ENCODE peak calls at places on chromosomes 13 and 19, in four cellular contexts. One of them, this sample, is unnamed.

GRCh38 chr19:13093407-13094284 is 9.0 kb downstream of the LYL1 start:
- DNase-seq in H9: peak; percentile 90
- DNase-seq in right atrium auricular region: peak; percentile 95
- DNase-seq in upper lobe of right lung: peak; percentile 88
- DNase-seq in this sample: peak; percentile 95

GRCh38 chr19:50728084-50728737 is 5.0 kb downstream of the CLEC11A start:
- DNase-seq in H9: peak; percentile 99
- DNase-seq in right atrium auricular region: peak; percentile 71
- DNase-seq in upper lobe of right lung: peak; percentile 86
- DNase-seq in this sample: peak; percentile 43

GRCh38 chr19:31527443-31527842 is 178.2 kb upstream of the TSHZ3 start:
- DNase-seq in H9: no peak
- DNase-seq in right atrium auricular region: no peak
- DNase-seq in upper lobe of right lung: no peak
- DNase-seq in this sample: no peak

GRCh38 chr13:98171806-98172569 is 5.1 kb downstream of the RNF113B start:
- DNase-seq in H9: no peak
- DNase-seq in right atrium auricular region: no peak
- DNase-seq in upper lobe of right lung: peak; percentile 65
- DNase-seq in this sample: no peak

GRCh38 chr19:38944981-38945506 is 14.3 kb downstream of the MRPS12 start:
- DNase-seq in H9: no peak
- DNase-seq in right atrium auricular region: no peak
- DNase-seq in upper lobe of right lung: no peak
- DNase-seq in this sample: no peak

GRCh38 chr13:42532561-42533335 is 41.2 kb upstream of the TNFSF11 start:
- DNase-seq in H9: no peak
- DNase-seq in right atrium auricular region: no peak
- DNase-seq in upper lobe of right lung: no peak
- DNase-seq in this sample: peak; percentile 23

GRCh38 chr19:16518061-16518460 is 21.9 kb downstream of the C19orf44 start:
- DNase-seq in H9: no peak
- DNase-seq in right atrium auricular region: no peak
- DNase-seq in upper lobe of right lung: no peak
- DNase-seq in this sample: no peak

GRCh38 chr19:46204008-46204407 is 25.5 kb upstream of the IGFL1 start:
- DNase-seq in H9: no peak
- DNase-seq in right atrium auricular region: no peak
- DNase-seq in upper lobe of right lung: no peak
- DNase-seq in this sample: no peak

GRCh38 chr13:22175211-22175610 is 504.3 kb downstream of the FGF9 start:
- DNase-seq in H9: no peak
- DNase-seq in right atrium auricular region: no peak
- DNase-seq in upper lobe of right lung: no peak
- DNase-seq in this sample: no peak

GRCh38 chr19:4019578-4019977 is 12.0 kb downstream of the PIAS4 start:
- DNase-seq in H9: no peak
- DNase-seq in right atrium auricular region: no peak
- DNase-seq in upper lobe of right lung: no peak
- DNase-seq in this sample: no peak

GRCh38 chr13:48334534-48335127 is 31.1 kb downstream of the RB1 start:
- DNase-seq in H9: no peak
- DNase-seq in right atrium auricular region: no peak
- DNase-seq in upper lobe of right lung: no peak
- DNase-seq in this sample: peak; percentile 33

GRCh38 chr19:8449830-8450229 is 5.1 kb downstream of the HNRNPM start:
- DNase-seq in H9: peak; percentile 41
- DNase-seq in right atrium auricular region: no peak
- DNase-seq in upper lobe of right lung: no peak
- DNase-seq in this sample: no peak

GRCh38 chr13:28447989-28448388 is 46.9 kb downstream of the FLT1 start:
- DNase-seq in H9: no peak
- DNase-seq in right atrium auricular region: no peak
- DNase-seq in upper lobe of right lung: no peak
- DNase-seq in this sample: no peak

GRCh38 chr19:539429-540030 is 4.3 kb upstream of the GZMM start:
- DNase-seq in H9: peak; percentile 23
- DNase-seq in right atrium auricular region: no peak
- DNase-seq in upper lobe of right lung: no peak
- DNase-seq in this sample: no peak

GRCh38 chr13:113825851-113826250 is 38.0 kb downstream of the GAS6 start:
- DNase-seq in H9: no peak
- DNase-seq in right atrium auricular region: no peak
- DNase-seq in upper lobe of right lung: no peak
- DNase-seq in this sample: no peak

GRCh38 chr19:28523619-28524018 is 689.3 kb downstream of the UQCRFS1 start:
- DNase-seq in H9: no peak
- DNase-seq in right atrium auricular region: no peak
- DNase-seq in upper lobe of right lung: no peak
- DNase-seq in this sample: no peak

GRCh38 chr13:111502957-111503356 is 182.5 kb downstream of the TEX29 start:
- DNase-seq in H9: no peak
- DNase-seq in right atrium auricular region: no peak
- DNase-seq in upper lobe of right lung: no peak
- DNase-seq in this sample: no peak

GRCh38 chr13:37791699-37792098 is 77.9 kb downstream of the TRPC4 start:
- DNase-seq in H9: no peak
- DNase-seq in right atrium auricular region: no peak
- DNase-seq in upper lobe of right lung: no peak
- DNase-seq in this sample: no peak

GRCh38 chr19:19386373-19386869 is 19.1 kb upstream of the GATAD2A start:
- DNase-seq in H9: no peak
- DNase-seq in right atrium auricular region: no peak
- DNase-seq in upper lobe of right lung: no peak
- DNase-seq in this sample: no peak
- TF ChIP-seq CTCF in H9: no peak
- TF ChIP-seq CTCF in right atrium auricular region: no peak
- TF ChIP-seq CTCF in upper lobe of right lung: no peak
- TF ChIP-seq CTCF in this sample: peak; percentile 0

GRCh38 chr19:14106840-14107239 is 10.7 kb downstream of the PRKACA start:
- DNase-seq in H9: no peak
- DNase-seq in right atrium auricular region: no peak
- DNase-seq in upper lobe of right lung: no peak
- DNase-seq in this sample: no peak
- TF ChIP-seq CTCF in H9: no peak
- TF ChIP-seq CTCF in right atrium auricular region: no peak
- TF ChIP-seq CTCF in upper lobe of right lung: no peak
- TF ChIP-seq CTCF in this sample: no peak

GRCh38 chr13:57996717-57997116 is 365.2 kb downstream of the PCDH17 start:
- DNase-seq in H9: no peak
- DNase-seq in right atrium auricular region: no peak
- DNase-seq in upper lobe of right lung: no peak
- DNase-seq in this sample: no peak
- TF ChIP-seq CTCF in H9: no peak
- TF ChIP-seq CTCF in right atrium auricular region: no peak
- TF ChIP-seq CTCF in upper lobe of right lung: no peak
- TF ChIP-seq CTCF in this sample: no peak

DNA sequence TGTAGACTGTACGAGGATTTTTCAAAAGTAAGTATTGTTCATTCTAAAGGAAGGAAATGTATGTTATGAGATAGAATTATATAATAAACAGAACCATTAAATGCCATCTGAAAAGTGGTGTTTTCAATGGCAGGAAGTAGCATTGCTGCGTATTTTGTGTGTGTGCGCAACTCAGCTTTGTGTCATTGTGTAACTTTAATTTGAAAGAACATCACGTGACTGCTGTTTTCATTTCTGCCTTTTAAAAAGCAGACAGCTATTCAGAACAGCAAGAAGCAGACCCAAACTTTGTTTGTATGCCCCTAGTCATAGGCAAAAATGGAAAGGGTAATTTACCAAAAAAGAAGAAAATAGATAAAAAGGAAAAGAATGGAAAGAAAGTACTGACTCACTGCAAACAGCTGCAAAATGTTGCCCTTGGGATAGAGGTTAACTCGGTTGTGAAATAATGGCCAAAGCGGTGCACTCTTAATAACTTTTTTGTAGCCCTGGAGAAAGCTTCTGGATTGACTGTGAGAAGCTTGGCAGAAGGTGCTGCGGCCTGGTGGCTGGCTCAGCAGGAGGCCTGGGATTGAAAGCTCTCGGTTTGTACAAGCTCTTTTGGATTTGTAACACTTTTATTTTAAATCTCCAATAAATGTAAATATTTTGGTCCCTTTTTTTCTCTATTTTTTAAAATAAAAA is 97.3 kb downstream of the GGACT start:
- DNase-seq in H9: no peak
- DNase-seq in right atrium auricular region: peak; percentile 72
- DNase-seq in upper lobe of right lung: no peak
- DNase-seq in this sample: no peak
- TF ChIP-seq CTCF in H9: no peak
- TF ChIP-seq CTCF in right atrium auricular region: no peak
- TF ChIP-seq CTCF in upper lobe of right lung: no peak
- TF ChIP-seq CTCF in this sample: no peak

GRCh38 chr19:29988351-29988750 is 46.3 kb downstream of the URI1 start:
- DNase-seq in H9: peak; percentile 58
- DNase-seq in right atrium auricular region: no peak
- DNase-seq in upper lobe of right lung: no peak
- DNase-seq in this sample: no peak
- TF ChIP-seq CTCF in H9: peak; percentile 59
- TF ChIP-seq CTCF in right atrium auricular region: no peak
- TF ChIP-seq CTCF in upper lobe of right lung: no peak
- TF ChIP-seq CTCF in this sample: no peak

GRCh38 chr13:40812724-40813445 is 23.5 kb downstream of the SLC25A15 start:
- DNase-seq in H9: no peak
- DNase-seq in right atrium auricular region: no peak
- DNase-seq in upper lobe of right lung: no peak
- DNase-seq in this sample: no peak

GRCh38 chr13:40814803-40815202 is 25.4 kb downstream of the SLC25A15 start:
- DNase-seq in H9: no peak
- DNase-seq in right atrium auricular region: no peak
- DNase-seq in upper lobe of right lung: no peak
- DNase-seq in this sample: no peak

GRCh38 chr13:40812102-40812501 is 22.7 kb downstream of the SLC25A15 start:
- DNase-seq in H9: no peak
- DNase-seq in right atrium auricular region: no peak
- DNase-seq in upper lobe of right lung: no peak
- DNase-seq in this sample: peak; percentile 40

GRCh38 chr13:40809471-40809870 is 20.1 kb downstream of the SLC25A15 start:
- DNase-seq in H9: no peak
- DNase-seq in right atrium auricular region: no peak
- DNase-seq in upper lobe of right lung: no peak
- DNase-seq in this sample: no peak

DNA sequence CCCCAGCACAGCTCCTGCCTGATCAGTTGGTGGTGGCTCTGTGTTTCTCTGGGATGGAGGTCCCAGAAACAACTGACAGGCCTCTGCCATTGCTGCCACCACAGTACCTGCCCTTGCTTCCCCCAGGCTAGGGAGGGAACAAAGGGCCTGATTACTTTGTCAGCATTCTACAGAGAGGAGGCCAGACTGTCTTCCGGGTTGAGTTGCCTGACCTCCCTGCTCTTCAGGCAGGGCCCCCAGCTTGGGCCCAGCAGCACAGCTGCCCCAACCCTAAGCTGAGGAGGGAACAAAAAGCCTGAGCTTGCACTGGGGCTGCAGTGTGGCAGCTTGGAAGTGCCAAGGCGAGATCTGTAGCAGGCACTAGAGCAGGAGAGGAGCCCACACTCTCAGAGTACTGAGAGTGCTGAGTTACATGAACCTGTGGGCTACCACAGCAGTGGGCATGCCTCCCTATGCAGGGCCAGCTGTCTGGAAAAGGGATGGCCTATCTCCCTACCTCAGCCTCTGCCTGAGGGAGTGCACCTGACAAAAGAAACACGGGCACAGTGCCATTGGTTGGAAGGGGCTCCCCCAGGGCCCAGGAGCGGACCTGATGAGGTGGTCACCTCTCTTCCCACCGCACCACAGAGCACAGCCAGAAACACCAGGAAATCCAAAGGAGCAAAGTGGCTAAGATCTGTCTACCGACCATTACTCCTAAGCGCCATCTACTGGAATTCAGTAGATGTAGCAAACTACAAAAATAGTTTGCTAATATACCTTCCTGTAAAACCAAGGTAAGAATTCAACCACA is 24.4 kb downstream of the SLC25A15 start:
- DNase-seq in H9: peak; percentile 44
- DNase-seq in right atrium auricular region: no peak
- DNase-seq in upper lobe of right lung: no peak
- DNase-seq in this sample: peak; percentile 63
- TF ChIP-seq CTCF in H9: peak; percentile 70
- TF ChIP-seq CTCF in right atrium auricular region: no peak
- TF ChIP-seq CTCF in upper lobe of right lung: peak; percentile 61
- TF ChIP-seq CTCF in this sample: peak; percentile 25

GRCh38 chr13:35770756-35771291 is 294.3 kb upstream of the MAB21L1 start:
- DNase-seq in H9: no peak
- DNase-seq in right atrium auricular region: no peak
- DNase-seq in upper lobe of right lung: no peak
- DNase-seq in this sample: no peak

GRCh38 chr13:35768551-35768950 is 292.1 kb upstream of the MAB21L1 start:
- DNase-seq in H9: no peak
- DNase-seq in right atrium auricular region: no peak
- DNase-seq in upper lobe of right lung: no peak
- DNase-seq in this sample: no peak

GRCh38 chr13:35771898-35772297 is 295.4 kb upstream of the MAB21L1 start:
- DNase-seq in H9: no peak
- DNase-seq in right atrium auricular region: no peak
- DNase-seq in upper lobe of right lung: no peak
- DNase-seq in this sample: no peak

GRCh38 chr13:35768126-35768525 is 291.6 kb upstream of the MAB21L1 start:
- DNase-seq in H9: no peak
- DNase-seq in right atrium auricular region: no peak
- DNase-seq in upper lobe of right lung: no peak
- DNase-seq in this sample: no peak

DNA sequence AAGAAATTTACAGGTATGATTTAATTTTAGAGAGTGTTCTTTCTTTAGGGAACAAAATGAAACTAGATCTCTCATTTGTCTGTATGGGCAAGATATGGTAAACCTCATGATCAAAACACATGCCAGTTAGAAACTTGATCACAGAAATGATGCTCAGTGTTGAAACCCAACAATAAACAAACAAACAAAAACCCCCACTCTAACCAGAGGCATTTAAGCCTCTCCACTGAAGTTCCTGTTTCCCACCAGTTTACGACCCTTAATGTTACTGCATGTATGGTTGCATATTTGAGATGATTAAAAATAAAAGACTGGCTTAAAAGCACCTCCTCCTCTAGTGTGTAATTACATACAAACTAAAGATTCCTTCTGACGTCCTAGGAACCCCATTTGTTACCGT is 293.3 kb upstream of the MAB21L1 start:
- DNase-seq in H9: no peak
- DNase-seq in right atrium auricular region: no peak
- DNase-seq in upper lobe of right lung: no peak
- DNase-seq in this sample: no peak
- TF ChIP-seq CTCF in H9: no peak
- TF ChIP-seq CTCF in right atrium auricular region: no peak
- TF ChIP-seq CTCF in upper lobe of right lung: no peak
- TF ChIP-seq CTCF in this sample: no peak

DNA sequence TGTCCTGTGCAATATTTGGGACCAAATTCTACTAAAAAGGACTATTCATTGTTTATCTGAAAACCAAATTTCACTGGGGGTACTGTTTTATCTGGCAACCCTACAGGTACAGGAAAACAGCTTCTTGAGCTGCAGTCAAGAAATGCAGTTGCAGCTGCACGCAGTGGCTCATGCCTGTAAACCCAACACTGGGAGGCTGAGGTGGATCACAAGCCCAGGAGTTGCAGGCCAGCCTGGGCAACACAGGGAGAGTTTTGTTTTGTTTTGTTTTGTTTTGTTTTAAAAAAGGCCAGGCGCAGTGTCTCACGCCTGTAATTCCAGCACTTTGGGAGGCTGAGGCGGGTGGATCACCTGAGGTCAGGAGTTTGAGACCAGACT is 11.6 kb upstream of the ZSCAN1 start:
- DNase-seq in H9: no peak
- DNase-seq in right atrium auricular region: no peak
- DNase-seq in upper lobe of right lung: no peak
- DNase-seq in this sample: no peak
- TF ChIP-seq CTCF in H9: no peak
- TF ChIP-seq CTCF in right atrium auricular region: peak; percentile 7
- TF ChIP-seq CTCF in upper lobe of right lung: no peak
- TF ChIP-seq CTCF in this sample: no peak

GRCh38 chr13:33016414-33017409 is at the start of gene KL:
- DNase-seq in H9: peak; percentile 54
- DNase-seq in right atrium auricular region: no peak
- DNase-seq in upper lobe of right lung: peak; percentile 80
- DNase-seq in this sample: peak; percentile 63
- TF ChIP-seq CTCF in H9: no peak
- TF ChIP-seq CTCF in right atrium auricular region: no peak
- TF ChIP-seq CTCF in upper lobe of right lung: no peak
- TF ChIP-seq CTCF in this sample: no peak